ENCODE peak calls at places on chromosome 11, in five cellular contexts. S is endothelial cell, N is sigmoid colon, M is thoracic aorta, X is breast epithelium. A is an unnamed sample.
A peak's percentile ranks its signal among the peaks of the same experiment; 100 is the strongest.

GRCh38 chr11:8219257-8220021 is 44.2 kb downstream of the LMO1 start:
- DNase-seq in S (peak; percentile 73), N (no peak), M (no peak), X (no peak), A (peak; percentile 67)

GRCh38 chr11:31509412-31510345 is at the start of the genes ELP4 and IMMP1L:
- DNase-seq in S (peak; percentile 90), N (peak; percentile 98), M (peak; percentile 92), X (peak; percentile 97), A (peak; percentile 94)

GRCh38 chr11:128488471-128488870 is 98.9 kb downstream of the ETS1 start:
- DNase-seq in S (no peak), N (no peak), M (peak; percentile 47), X (no peak), A (no peak)

GRCh38 chr11:72232260-72233055 is 7.9 kb downstream of the INPPL1 start:
- DNase-seq in S (no peak), N (peak; percentile 58), M (no peak), X (peak; percentile 16), A (no peak)

GRCh38 chr11:86940122-86940777 is 14.9 kb downstream of the FZD4 start:
- DNase-seq in S (peak; percentile 16), N (peak; percentile 85), M (no peak), X (peak; percentile 28), A (no peak)

GRCh38 chr11:75565916-75566762 is 4.1 kb downstream of the SERPINH1 start:
- DNase-seq in S (no peak), N (no peak), M (no peak), X (no peak), A (no peak)

GRCh38 chr11:79437981-79438630 is 2.7 kb downstream of the TENM4 start:
- DNase-seq in S (peak; percentile 24), N (peak; percentile 67), M (no peak), X (no peak), A (peak; percentile 34)

GRCh38 chr11:35040221-35040942 is 98.6 kb upstream of the CD44 start:
- DNase-seq in S (no peak), N (no peak), M (no peak), X (no peak), A (peak; percentile 30)

GRCh38 chr11:60168306-60168705 is 14.6 kb downstream of the MS4A6A start:
- DNase-seq in S (no peak), N (no peak), M (no peak), X (no peak), A (no peak)

GRCh38 chr11:16779436-16779835 is 41.0 kb downstream of the C11orf58 start:
- DNase-seq in S (no peak), N (no peak), M (no peak), X (no peak), A (no peak)

GRCh38 chr11:103959279-103959930 is 77.0 kb upstream of the DDI1 start:
- DNase-seq in S (no peak), N (no peak), M (no peak), X (no peak), A (peak; percentile 62)

GRCh38 chr11:114131366-114131963 is 72.0 kb downstream of the ZBTB16 start:
- DNase-seq in S (no peak), N (peak; percentile 44), M (no peak), X (no peak), A (no peak)

GRCh38 chr11:61142424-61142823 is 18.8 kb downstream of the VPS37C start:
- DNase-seq in S (no peak), N (no peak), M (no peak), X (no peak), A (no peak)

GRCh38 chr11:118295834-118296454 is 8.6 kb upstream of the CD3E start:
- DNase-seq in S (no peak), N (no peak), M (no peak), X (no peak), A (peak; percentile 25)

GRCh38 chr11:27464155-27464759 is 8.3 kb downstream of the LGR4 start:
- DNase-seq in S (no peak), N (no peak), M (no peak), X (peak; percentile 41), A (no peak)

GRCh38 chr11:68380786-68381622 is 68.6 kb downstream of the LRP5 start:
- DNase-seq in S (no peak), N (peak; percentile 81), M (no peak), X (peak; percentile 63), A (no peak)

GRCh38 chr11:111299111-111300026 is 1.0 kb downstream of the POU2AF3 start:
- DNase-seq in S (peak; percentile 75), N (peak; percentile 83), M (no peak), X (peak; percentile 47), A (peak; percentile 75)

GRCh38 chr11:86476109-86476861 is 101.6 kb downstream of the CCDC81 start:
- DNase-seq in S (no peak), N (no peak), M (no peak), X (no peak), A (no peak)

GRCh38 chr11:85699957-85700741 is 14.2 kb upstream of the CCDC89 start:
- DNase-seq in S (no peak), N (no peak), M (no peak), X (no peak), A (no peak)

GRCh38 chr11:83521647-83522596 is 235.8 kb upstream of the CCDC90B start:
- DNase-seq in S (peak; percentile 7), N (no peak), M (no peak), X (no peak), A (no peak)
- TF ChIP-seq CTCF in S (no peak), N (no peak), M (no peak), X (no peak), A (peak; percentile 20)

DNA sequence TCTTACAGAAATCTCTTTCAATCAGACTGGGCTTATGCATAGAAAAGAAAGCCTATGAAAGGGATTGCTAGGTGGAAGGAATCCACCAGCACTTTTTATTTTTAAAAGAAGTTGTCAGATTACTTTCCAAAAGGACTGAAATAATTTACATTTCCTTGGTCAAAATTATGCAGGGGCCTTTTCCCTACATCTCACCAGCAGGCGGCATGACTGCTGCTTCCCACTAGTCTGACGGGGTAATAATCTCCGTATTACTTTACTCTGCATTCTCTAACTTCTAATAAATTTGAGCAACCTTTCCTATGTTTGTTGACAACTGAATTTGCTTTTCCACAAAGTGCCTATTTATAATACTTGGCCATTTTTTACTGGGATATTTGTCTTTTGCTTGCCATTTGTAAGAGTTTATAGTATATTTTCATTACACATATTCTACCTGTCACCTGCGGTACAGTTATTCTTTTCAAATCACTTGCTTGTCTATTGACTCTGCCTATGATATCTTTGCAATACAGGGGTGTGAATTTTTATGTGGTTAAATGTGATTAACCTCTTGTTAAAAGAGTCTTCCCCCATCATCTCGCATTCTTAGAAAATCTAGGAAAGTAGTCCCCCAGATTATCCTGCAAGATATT is 51.9 kb upstream of the USP47 start:
- DNase-seq in S (peak; percentile 26), N (no peak), M (no peak), X (no peak), A (no peak)
- TF ChIP-seq CTCF in S (peak; percentile 74), N (no peak), M (peak; percentile 53), X (no peak), A (peak; percentile 33)

DNA sequence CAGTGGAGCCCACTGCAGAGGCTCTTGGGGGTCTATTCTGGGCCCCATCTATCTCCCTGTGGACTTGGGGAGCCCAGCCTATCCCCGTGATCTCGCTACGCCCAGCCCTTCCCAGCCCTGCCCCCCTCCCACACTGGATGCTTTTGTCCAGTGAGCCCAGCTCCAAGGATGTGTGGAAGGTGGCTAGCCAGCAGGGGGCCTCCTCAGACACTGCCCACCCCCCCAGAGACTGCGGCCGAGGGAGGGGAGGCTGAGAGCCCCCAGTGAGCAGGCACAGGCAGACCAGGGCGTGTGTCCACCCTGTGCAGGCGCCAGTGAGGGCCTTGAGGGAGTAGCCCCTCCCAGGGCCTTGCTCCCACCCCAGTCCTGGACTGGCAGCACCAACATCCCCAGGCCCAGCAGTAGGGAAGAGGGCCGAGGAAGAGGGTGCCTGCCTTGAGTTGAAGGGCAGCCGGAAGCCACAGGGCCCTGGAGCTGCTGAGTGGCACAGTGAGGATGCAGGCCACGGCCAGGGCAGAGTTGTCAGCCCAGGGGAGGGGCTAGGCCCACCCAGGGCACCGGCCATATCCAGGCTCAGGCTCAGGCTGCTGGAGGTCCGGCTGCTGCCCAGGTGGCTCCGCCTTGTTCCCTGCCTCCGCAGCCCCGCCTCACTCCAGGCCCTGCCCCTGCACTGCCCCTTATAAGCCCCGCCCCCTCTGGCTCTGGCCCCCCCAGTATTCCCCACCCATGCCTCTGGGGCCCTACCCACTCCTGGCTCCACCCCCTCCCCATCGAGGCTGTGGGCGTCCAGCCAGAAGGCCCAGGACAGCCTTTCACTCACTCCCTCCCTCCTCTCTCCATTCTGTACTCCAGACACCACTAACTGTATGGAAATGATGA is 28.0 kb downstream of the MOB2 start:
- DNase-seq in S (peak; percentile 45), N (peak; percentile 96), M (peak; percentile 25), X (no peak), A (no peak)
- TF ChIP-seq CTCF in S (peak; percentile 47), N (no peak), M (peak; percentile 14), X (no peak), A (peak; percentile 41)

GRCh38 chr11:70625921-70626518 is 227.7 kb downstream of the CTTN start:
- DNase-seq in S (peak; percentile 43), N (no peak), M (no peak), X (no peak), A (no peak)
- TF ChIP-seq CTCF in S (no peak), N (no peak), M (no peak), X (no peak), A (no peak)